ENCODE peak calls at places on chromosomes 12 and 14, in eight cellular contexts. One of them, this sample, is unnamed. For H3K9me3, the result is how much of the 10 kb centered on the place peaks cover.

GRCh38 chr12:98578821-98579220 is 14.7 kb upstream of the SLC25A3 start:
- DNase-seq in Panc1: no peak
- DNase-seq in neuronal stem cell: no peak
- DNase-seq in tibial nerve: no peak
- DNase-seq in lower lobe of right lung: no peak
- DNase-seq in A549: peak
- DNase-seq in esophagus squamous epithelium: no peak
- DNase-seq in adrenal gland: no peak
- DNase-seq in this sample: no peak

GRCh38 chr14:76121089-76121748 is 30.5 kb upstream of the GPATCH2L start:
- DNase-seq in esophagus squamous epithelium: no peak
- DNase-seq in tibial nerve: no peak
- DNase-seq in lower lobe of right lung: no peak
- DNase-seq in adrenal gland: no peak
- DNase-seq in A549: no peak
- DNase-seq in Panc1: no peak
- DNase-seq in neuronal stem cell: no peak
- DNase-seq in this sample: no peak

GRCh38 chr12:121801601-121802484 is 2.0 kb upstream of the SETD1B start:
- DNase-seq in lower lobe of right lung: no peak
- DNase-seq in adrenal gland: no peak
- DNase-seq in esophagus squamous epithelium: no peak
- DNase-seq in A549: no peak
- DNase-seq in tibial nerve: no peak
- DNase-seq in Panc1: no peak
- DNase-seq in neuronal stem cell: no peak
- DNase-seq in this sample: no peak

GRCh38 chr14:44453433-44454171 is 53.5 kb downstream of the FSCB start:
- DNase-seq in neuronal stem cell: no peak
- DNase-seq in Panc1: no peak
- DNase-seq in lower lobe of right lung: no peak
- DNase-seq in esophagus squamous epithelium: no peak
- DNase-seq in adrenal gland: no peak
- DNase-seq in tibial nerve: no peak
- DNase-seq in A549: peak
- DNase-seq in this sample: no peak

GRCh38 chr14:60166144-60166543 is 946 bp upstream of the DHRS7 start:
- DNase-seq in Panc1: no peak
- DNase-seq in esophagus squamous epithelium: no peak
- DNase-seq in tibial nerve: no peak
- DNase-seq in lower lobe of right lung: no peak
- DNase-seq in adrenal gland: no peak
- DNase-seq in neuronal stem cell: no peak
- DNase-seq in A549: no peak
- DNase-seq in this sample: no peak

GRCh38 chr12:124599074-124599999 is 31.9 kb upstream of the NCOR2 start:
- DNase-seq in A549: no peak
- DNase-seq in adrenal gland: no peak
- DNase-seq in tibial nerve: no peak
- DNase-seq in esophagus squamous epithelium: no peak
- DNase-seq in neuronal stem cell: no peak
- DNase-seq in lower lobe of right lung: no peak
- DNase-seq in Panc1: no peak
- DNase-seq in this sample: no peak

GRCh38 chr14:66638688-66639087 is 130.7 kb downstream of the GPHN start:
- DNase-seq in A549: peak
- DNase-seq in Panc1: no peak
- DNase-seq in adrenal gland: no peak
- DNase-seq in lower lobe of right lung: no peak
- DNase-seq in neuronal stem cell: no peak
- DNase-seq in esophagus squamous epithelium: no peak
- DNase-seq in tibial nerve: no peak
- DNase-seq in this sample: no peak

GRCh38 chr12:124335426-124336183 is 40.7 kb downstream of the RFLNA start:
- DNase-seq in Panc1: no peak
- DNase-seq in tibial nerve: no peak
- DNase-seq in esophagus squamous epithelium: no peak
- DNase-seq in lower lobe of right lung: no peak
- DNase-seq in adrenal gland: no peak
- DNase-seq in neuronal stem cell: no peak
- DNase-seq in A549: no peak
- DNase-seq in this sample: no peak

GRCh38 chr14:36747411-36748184 is 85.9 kb downstream of the PAX9 start:
- DNase-seq in esophagus squamous epithelium: no peak
- DNase-seq in tibial nerve: no peak
- DNase-seq in adrenal gland: no peak
- DNase-seq in neuronal stem cell: no peak
- DNase-seq in Panc1: no peak
- DNase-seq in A549: peak
- DNase-seq in lower lobe of right lung: no peak
- DNase-seq in this sample: no peak

GRCh38 chr12:96378319-96378718 is 21.9 kb downstream of the CDK17 start:
- DNase-seq in Panc1: no peak
- DNase-seq in neuronal stem cell: no peak
- DNase-seq in adrenal gland: no peak
- DNase-seq in esophagus squamous epithelium: no peak
- DNase-seq in A549: no peak
- DNase-seq in tibial nerve: no peak
- DNase-seq in lower lobe of right lung: no peak
- DNase-seq in this sample: no peak

GRCh38 chr14:24851837-24852236 is 198.1 kb downstream of the STXBP6 start:
- DNase-seq in lower lobe of right lung: no peak
- DNase-seq in esophagus squamous epithelium: no peak
- DNase-seq in neuronal stem cell: no peak
- DNase-seq in adrenal gland: no peak
- DNase-seq in tibial nerve: no peak
- DNase-seq in Panc1: no peak
- DNase-seq in A549: no peak
- DNase-seq in this sample: no peak

GRCh38 chr12:1932264-1932777 is 13.9 kb upstream of the CACNA2D4 start:
- DNase-seq in esophagus squamous epithelium: no peak
- DNase-seq in lower lobe of right lung: peak
- DNase-seq in Panc1: no peak
- DNase-seq in tibial nerve: no peak
- DNase-seq in neuronal stem cell: no peak
- DNase-seq in adrenal gland: peak
- DNase-seq in A549: no peak
- DNase-seq in this sample: peak

DNA sequence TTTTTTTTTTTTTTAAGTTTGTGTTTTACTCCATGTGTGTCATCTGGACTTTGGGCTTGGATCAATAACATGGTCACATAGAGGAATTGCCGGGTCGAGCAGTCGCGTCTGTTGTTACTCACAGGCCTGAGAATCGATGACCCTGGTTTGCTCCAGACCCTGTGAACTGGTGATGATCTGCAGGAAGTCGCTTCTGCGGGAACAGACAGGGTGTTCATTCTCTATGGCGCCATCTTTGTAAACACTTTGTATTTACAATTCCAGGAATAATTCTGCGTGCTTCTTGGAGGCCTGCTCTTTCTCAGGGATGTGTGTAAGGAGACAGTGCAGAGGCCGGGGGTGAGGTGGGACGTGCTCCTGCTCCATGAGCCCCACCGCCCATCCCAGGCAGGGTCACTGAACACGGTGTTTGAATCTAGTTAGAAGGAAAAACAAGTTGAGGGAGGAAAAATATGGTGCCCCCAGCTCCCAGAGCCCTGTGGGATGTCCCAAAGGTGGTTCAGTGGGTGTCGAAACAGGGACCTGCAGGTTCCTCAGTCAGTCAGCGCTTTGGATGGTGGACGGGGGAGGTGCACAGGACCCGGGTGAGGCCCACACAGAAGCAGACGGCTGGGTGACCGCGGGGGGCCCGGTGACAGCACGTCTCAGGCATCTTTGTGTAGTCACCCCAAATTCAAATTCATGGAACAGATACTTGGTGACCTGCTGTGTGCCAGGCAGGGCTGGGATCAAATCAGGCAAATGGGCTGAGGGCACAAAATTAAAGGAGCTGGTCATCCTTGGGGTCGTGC is 58.8 kb downstream of the ADGRD1 start:
- DNase-seq in tibial nerve: no peak
- DNase-seq in A549: peak
- DNase-seq in neuronal stem cell: no peak
- DNase-seq in Panc1: no peak
- DNase-seq in adrenal gland: no peak
- DNase-seq in esophagus squamous epithelium: no peak
- DNase-seq in lower lobe of right lung: peak
- DNase-seq in this sample: no peak
- H3K27ac ChIP-seq in tibial nerve: no peak
- H3K27ac ChIP-seq in A549: no peak
- H3K27ac ChIP-seq in neuronal stem cell: no peak
- H3K27ac ChIP-seq in Panc1: no peak
- H3K27ac ChIP-seq in adrenal gland: no peak
- H3K27ac ChIP-seq in esophagus squamous epithelium: no peak
- H3K27ac ChIP-seq in lower lobe of right lung: no peak
- H3K27ac ChIP-seq in this sample: no peak

DNA sequence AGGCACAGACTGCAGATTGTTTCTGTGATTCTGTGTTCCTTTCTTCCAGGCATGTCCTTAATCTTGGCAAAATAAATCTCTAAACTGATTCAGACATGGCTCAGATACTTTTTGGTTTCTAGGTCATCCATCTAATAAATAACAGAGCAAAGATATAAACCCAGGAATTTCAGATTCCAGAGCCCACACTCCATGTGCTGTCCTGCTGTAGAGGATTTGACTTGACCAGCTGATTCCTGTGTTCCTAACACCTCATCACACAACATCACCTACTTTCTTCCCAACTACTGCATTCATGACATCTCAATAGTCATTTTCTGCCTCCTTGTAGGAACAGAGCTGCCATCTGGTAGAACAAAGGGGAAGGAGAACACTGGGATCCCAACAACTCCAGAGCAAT is 91.8 kb upstream of the OVCH1 start:
- DNase-seq in tibial nerve: no peak
- DNase-seq in neuronal stem cell: no peak
- DNase-seq in esophagus squamous epithelium: no peak
- DNase-seq in lower lobe of right lung: no peak
- DNase-seq in Panc1: no peak
- DNase-seq in A549: no peak
- DNase-seq in adrenal gland: no peak
- DNase-seq in this sample: no peak
- H3K9me3 ChIP-seq in tibial nerve: under half
- H3K9me3 ChIP-seq in neuronal stem cell: under half
- H3K9me3 ChIP-seq in esophagus squamous epithelium: under half
- H3K9me3 ChIP-seq in lower lobe of right lung: under half
- H3K9me3 ChIP-seq in Panc1: under half
- H3K9me3 ChIP-seq in A549: under half
- H3K9me3 ChIP-seq in adrenal gland: under half
- H3K9me3 ChIP-seq in this sample: under half

GRCh38 chr12:115638753-115639666 is 638.5 kb downstream of the MED13L start:
- DNase-seq in A549: no peak
- DNase-seq in tibial nerve: no peak
- DNase-seq in lower lobe of right lung: no peak
- DNase-seq in adrenal gland: no peak
- DNase-seq in neuronal stem cell: peak
- DNase-seq in Panc1: no peak
- DNase-seq in esophagus squamous epithelium: no peak
- DNase-seq in this sample: no peak
- H3K27ac ChIP-seq in A549: no peak
- H3K27ac ChIP-seq in tibial nerve: no peak
- H3K27ac ChIP-seq in lower lobe of right lung: no peak
- H3K27ac ChIP-seq in adrenal gland: no peak
- H3K27ac ChIP-seq in neuronal stem cell: peak
- H3K27ac ChIP-seq in Panc1: no peak
- H3K27ac ChIP-seq in esophagus squamous epithelium: no peak
- H3K27ac ChIP-seq in this sample: no peak

GRCh38 chr14:47822326-47822725 is 146.9 kb upstream of the MDGA2 start:
- DNase-seq in Panc1: no peak
- DNase-seq in esophagus squamous epithelium: no peak
- DNase-seq in A549: no peak
- DNase-seq in adrenal gland: no peak
- DNase-seq in lower lobe of right lung: no peak
- DNase-seq in tibial nerve: no peak
- DNase-seq in neuronal stem cell: no peak
- DNase-seq in this sample: no peak
- H3K9me3 ChIP-seq in Panc1: under half
- H3K9me3 ChIP-seq in esophagus squamous epithelium: under half
- H3K9me3 ChIP-seq in A549: under half
- H3K9me3 ChIP-seq in adrenal gland: under half
- H3K9me3 ChIP-seq in lower lobe of right lung: under half
- H3K9me3 ChIP-seq in tibial nerve: under half
- H3K9me3 ChIP-seq in neuronal stem cell: under half
- H3K9me3 ChIP-seq in this sample: under half

GRCh38 chr12:120265483-120266179 is at the start of gene PXN:
- DNase-seq in lower lobe of right lung: peak
- DNase-seq in A549: peak
- DNase-seq in neuronal stem cell: peak
- DNase-seq in Panc1: no peak
- DNase-seq in adrenal gland: peak
- DNase-seq in esophagus squamous epithelium: peak
- DNase-seq in tibial nerve: peak
- DNase-seq in this sample: peak

GRCh38 chr12:120264511-120265202 is 873 bp downstream of the PXN start:
- DNase-seq in neuronal stem cell: no peak
- DNase-seq in tibial nerve: no peak
- DNase-seq in esophagus squamous epithelium: no peak
- DNase-seq in A549: no peak
- DNase-seq in lower lobe of right lung: no peak
- DNase-seq in adrenal gland: no peak
- DNase-seq in Panc1: no peak
- DNase-seq in this sample: no peak

GRCh38 chr12:120264086-120264485 is 1.4 kb downstream of the PXN start:
- DNase-seq in adrenal gland: no peak
- DNase-seq in lower lobe of right lung: no peak
- DNase-seq in A549: no peak
- DNase-seq in Panc1: no peak
- DNase-seq in esophagus squamous epithelium: no peak
- DNase-seq in tibial nerve: no peak
- DNase-seq in neuronal stem cell: no peak
- DNase-seq in this sample: no peak

GRCh38 chr12:120266180-120266535 is 628 bp upstream of the PXN start:
- DNase-seq in lower lobe of right lung: no peak
- DNase-seq in A549: no peak
- DNase-seq in Panc1: no peak
- DNase-seq in adrenal gland: no peak
- DNase-seq in tibial nerve: no peak
- DNase-seq in neuronal stem cell: no peak
- DNase-seq in esophagus squamous epithelium: no peak
- DNase-seq in this sample: no peak

DNA sequence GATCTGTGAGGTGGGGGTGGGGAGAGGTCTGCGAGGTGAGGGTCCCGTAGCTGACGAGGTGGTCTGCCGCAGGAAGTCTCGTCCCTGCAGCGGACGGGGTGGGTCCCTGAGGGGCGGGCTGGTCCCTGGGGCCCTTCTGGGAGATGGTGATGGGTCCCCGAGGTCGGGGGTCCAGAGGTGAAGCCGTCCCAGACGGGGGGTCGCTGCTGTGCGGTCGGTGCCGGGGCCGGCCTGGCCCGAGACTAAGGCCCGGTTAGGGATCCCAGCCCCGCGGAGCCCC is 387 bp downstream of the PXN start:
- DNase-seq in A549: no peak
- DNase-seq in esophagus squamous epithelium: no peak
- DNase-seq in adrenal gland: peak
- DNase-seq in lower lobe of right lung: no peak
- DNase-seq in Panc1: no peak
- DNase-seq in tibial nerve: no peak
- DNase-seq in neuronal stem cell: no peak
- DNase-seq in this sample: no peak
- H3K27ac ChIP-seq in A549: peak
- H3K27ac ChIP-seq in esophagus squamous epithelium: peak
- H3K27ac ChIP-seq in adrenal gland: peak
- H3K27ac ChIP-seq in lower lobe of right lung: peak
- H3K27ac ChIP-seq in Panc1: peak
- H3K27ac ChIP-seq in tibial nerve: peak
- H3K27ac ChIP-seq in neuronal stem cell: no peak
- H3K27ac ChIP-seq in this sample: peak

GRCh38 chr14:71362920-71363584 is 455.8 kb downstream of the PCNX1 start:
- DNase-seq in tibial nerve: no peak
- DNase-seq in esophagus squamous epithelium: no peak
- DNase-seq in Panc1: no peak
- DNase-seq in A549: no peak
- DNase-seq in adrenal gland: no peak
- DNase-seq in lower lobe of right lung: no peak
- DNase-seq in neuronal stem cell: no peak
- DNase-seq in this sample: peak
- H3K9me3 ChIP-seq in tibial nerve: under half
- H3K9me3 ChIP-seq in esophagus squamous epithelium: under half
- H3K9me3 ChIP-seq in Panc1: under half
- H3K9me3 ChIP-seq in A549: under half
- H3K9me3 ChIP-seq in adrenal gland: under half
- H3K9me3 ChIP-seq in lower lobe of right lung: under half
- H3K9me3 ChIP-seq in neuronal stem cell: under half
- H3K9me3 ChIP-seq in this sample: under half

This sample was measured in SJSA1.